ENCODE peak calls at places on chromosomes 7 and 10, in ten cellular contexts. J is lower lobe of right lung, B is choroid plexus epithelial cell, S is fibroblast of the aortic adventitia, D is NB4, Q is transverse colon, H is stomach, A is cardiac muscle cell, P is B cell, I is GM12865. N is an unnamed sample.

GRCh38 chr10:86684305-86684704 is 16.0 kb downstream of the LDB3 start:
- DNase-seq in D (peak; percentile 51), H (no peak), S (peak; percentile 21), J (no peak), B (peak; percentile 25), I (no peak), P (no peak), A (peak; percentile 95), Q (peak; percentile 29), N (peak; percentile 82)

GRCh38 chr7:158078161-158078910 is 509.3 kb downstream of the PTPRN2 start:
- DNase-seq in A (no peak), P (no peak), Q (no peak), S (no peak), D (no peak), I (no peak), J (no peak), H (peak; percentile 10), B (no peak), N (no peak)

GRCh38 chr10:12262278-12262981 is 66.4 kb downstream of the CDC123 start:
- DNase-seq in P (no peak), B (no peak), J (no peak), H (no peak), A (no peak), I (peak; percentile 4), S (no peak), D (no peak), Q (no peak), N (no peak)

GRCh38 chr10:6146921-6147320 is 55.8 kb upstream of the PFKFB3 start:
- DNase-seq in P (no peak), H (no peak), B (no peak), J (peak; percentile 46), I (no peak), A (no peak), D (no peak), Q (no peak), S (no peak), N (no peak)

GRCh38 chr10:121579656-121580055 is 18.6 kb downstream of the FGFR2 start:
- DNase-seq in I (no peak), D (no peak), S (no peak), B (no peak), J (no peak), A (no peak), H (no peak), Q (no peak), P (no peak), N (no peak)

GRCh38 chr7:51009716-51010496 is 227.2 kb upstream of the GRB10 start:
- DNase-seq in D (no peak), B (peak; percentile 54), P (no peak), I (no peak), J (no peak), S (peak; percentile 43), A (no peak), Q (no peak), H (no peak), N (no peak)

GRCh38 chr7:131122394-131122793 is 205.3 kb upstream of the MKLN1 start:
- DNase-seq in Q (no peak), J (no peak), H (no peak), S (no peak), A (no peak), D (no peak), I (peak; percentile 74), B (no peak), P (no peak), N (no peak)

GRCh38 chr10:133125901-133126300 is 34.1 kb upstream of the KNDC1 start:
- DNase-seq in P (no peak), H (no peak), Q (no peak), S (no peak), J (peak; percentile 24), A (no peak), B (no peak), D (no peak), I (no peak), N (no peak)

GRCh38 chr7:131057015-131057518 is 270.6 kb upstream of the MKLN1 start:
- DNase-seq in Q (no peak), B (peak; percentile 97), J (no peak), I (peak; percentile 59), P (peak; percentile 66), S (peak; percentile 78), H (no peak), A (no peak), D (no peak), N (no peak)

GRCh38 chr7:85508642-85509429 is 322.0 kb upstream of the SEMA3D start:
- DNase-seq in Q (no peak), J (no peak), I (no peak), S (peak; percentile 67), D (no peak), B (peak; percentile 94), H (no peak), P (no peak), A (no peak), N (no peak)

GRCh38 chr7:20304366-20304765 is 26.3 kb upstream of the ITGB8 start:
- DNase-seq in D (no peak), H (no peak), B (no peak), P (no peak), Q (peak; percentile 39), S (no peak), A (no peak), I (peak; percentile 44), J (no peak), N (no peak)

GRCh38 chr7:332020-332517 is 42.1 kb downstream of the FOXL3 start:
- DNase-seq in J (no peak), D (no peak), A (no peak), P (no peak), I (no peak), H (peak; percentile 61), S (no peak), Q (no peak), B (no peak), N (no peak)

GRCh38 chr7:151743481-151743983 is 133.4 kb downstream of the PRKAG2 start:
- DNase-seq in S (no peak), A (no peak), J (no peak), P (no peak), H (no peak), B (no peak), D (no peak), Q (no peak), I (no peak), N (no peak)

GRCh38 chr7:102439963-102440795 is 6.8 kb downstream of the ORAI2 start:
- DNase-seq in D (no peak), P (no peak), B (peak; percentile 70), H (no peak), I (no peak), A (no peak), S (peak; percentile 55), Q (no peak), J (no peak), N (no peak)

GRCh38 chr7:155000795-155001194 is 2.1 kb downstream of the PAXIP1 start:
- DNase-seq in J (no peak), S (no peak), P (peak; percentile 11), Q (peak; percentile 22), B (no peak), I (peak; percentile 14), A (no peak), D (peak; percentile 18), H (no peak), N (no peak)
- TF ChIP-seq CTCF in J (no peak), S (no peak), P (no peak), Q (peak; percentile 6), B (no peak), I (peak; percentile 14), A (no peak), D (no peak), H (no peak), N (no peak)

GRCh38 chr7:31553636-31554035 is 39.7 kb downstream of the ITPRID1 start:
- DNase-seq in H (no peak), D (no peak), Q (no peak), I (no peak), A (no peak), P (no peak), S (no peak), J (no peak), B (no peak), N (no peak)
- TF ChIP-seq CTCF in H (no peak), D (no peak), Q (no peak), I (no peak), A (no peak), P (no peak), S (no peak), J (no peak), B (no peak), N (no peak)

GRCh38 chr10:107409517-107409916 is 245.0 kb upstream of the SORCS1 start:
- DNase-seq in P (peak; percentile 32), A (peak; percentile 38), B (peak; percentile 70), H (no peak), D (peak; percentile 51), I (peak; percentile 60), Q (peak; percentile 34), J (no peak), S (peak; percentile 11), N (no peak)
- TF ChIP-seq CTCF in P (no peak), A (peak; percentile 23), B (peak; percentile 58), H (no peak), D (peak; percentile 16), I (peak; percentile 38), Q (peak; percentile 32), J (peak; percentile 23), S (no peak), N (no peak)

GRCh38 chr7:42095791-42096190 is 141.2 kb downstream of the GLI3 start:
- DNase-seq in S (no peak), P (no peak), H (no peak), Q (no peak), I (no peak), B (no peak), J (no peak), D (peak; percentile 88), A (no peak), N (no peak)

GRCh38 chr7:42099076-42099836 is 137.8 kb downstream of the GLI3 start:
- DNase-seq in J (no peak), D (no peak), I (no peak), P (no peak), B (no peak), A (no peak), H (no peak), Q (no peak), S (no peak), N (no peak)

GRCh38 chr7:42096262-42096661 is 140.7 kb downstream of the GLI3 start:
- DNase-seq in D (peak; percentile 20), B (no peak), A (no peak), Q (no peak), H (no peak), S (no peak), J (no peak), P (no peak), I (no peak), N (no peak)

GRCh38 chr7:42096681-42097637 is 140.1 kb downstream of the GLI3 start:
- DNase-seq in Q (no peak), A (peak; percentile 28), I (no peak), D (peak; percentile 59), H (peak; percentile 71), S (peak; percentile 97), J (no peak), P (no peak), B (peak; percentile 30), N (peak; percentile 61)

GRCh38 chr7:42097756-42098155 is 139.3 kb downstream of the GLI3 start:
- DNase-seq in I (no peak), J (no peak), B (peak; percentile 93), D (peak; percentile 89), H (no peak), P (no peak), Q (no peak), A (no peak), S (peak; percentile 78), N (no peak)
- TF ChIP-seq CTCF in I (no peak), J (peak; percentile 8), B (peak; percentile 48), D (peak; percentile 33), H (no peak), P (no peak), Q (no peak), A (peak; percentile 31), S (peak; percentile 40), N (no peak)

GRCh38 chr10:70272925-70273316 is 10.9 kb downstream of the NPFFR1 start:
- DNase-seq in D (peak; percentile 45), A (no peak), H (no peak), J (no peak), I (peak; percentile 79), P (peak; percentile 44), B (peak; percentile 59), S (peak; percentile 54), Q (no peak), N (no peak)
- TF ChIP-seq CTCF in D (peak; percentile 15), A (peak; percentile 50), H (peak; percentile 47), J (peak; percentile 49), I (peak; percentile 48), P (peak; percentile 71), B (peak; percentile 56), S (peak; percentile 57), Q (peak; percentile 46), N (peak; percentile 75)